ENCODE peak calls at places on chromosomes 7 and 10, in seven cellular contexts. One of them, this sample, is unnamed.

GRCh38 chr7:66110861-66111260 is 3.8 kb upstream of the CRCP start:
- DNase-seq in neural crest cell: no peak
- DNase-seq in pancreas: no peak
- DNase-seq in upper lobe of right lung: no peak
- DNase-seq in tibial nerve: no peak
- DNase-seq in coronary artery: no peak
- DNase-seq in spleen: no peak
- DNase-seq in this sample: no peak

GRCh38 chr7:14841850-14842249 is 60.7 kb downstream of the DGKB start:
- DNase-seq in neural crest cell: no peak
- DNase-seq in pancreas: no peak
- DNase-seq in upper lobe of right lung: no peak
- DNase-seq in tibial nerve: no peak
- DNase-seq in coronary artery: no peak
- DNase-seq in spleen: no peak
- DNase-seq in this sample: no peak

GRCh38 chr10:104349623-104350142 is 4.0 kb upstream of the CFAP58 start:
- DNase-seq in neural crest cell: no peak
- DNase-seq in pancreas: no peak
- DNase-seq in upper lobe of right lung: no peak
- DNase-seq in tibial nerve: no peak
- DNase-seq in coronary artery: no peak
- DNase-seq in spleen: no peak
- DNase-seq in this sample: peak

GRCh38 chr7:43625453-43625852 is 42.5 kb downstream of the STK17A start:
- DNase-seq in neural crest cell: no peak
- DNase-seq in pancreas: no peak
- DNase-seq in upper lobe of right lung: no peak
- DNase-seq in tibial nerve: no peak
- DNase-seq in coronary artery: no peak
- DNase-seq in spleen: no peak
- DNase-seq in this sample: no peak

GRCh38 chr10:87038786-87039185 is 18.7 kb downstream of the FAM25A start:
- DNase-seq in neural crest cell: no peak
- DNase-seq in pancreas: no peak
- DNase-seq in upper lobe of right lung: no peak
- DNase-seq in tibial nerve: no peak
- DNase-seq in coronary artery: no peak
- DNase-seq in spleen: no peak
- DNase-seq in this sample: no peak

GRCh38 chr7:102125127-102125561 is 161.5 kb upstream of the SH2B2 start:
- DNase-seq in neural crest cell: no peak
- DNase-seq in pancreas: no peak
- DNase-seq in upper lobe of right lung: peak
- DNase-seq in tibial nerve: peak
- DNase-seq in coronary artery: peak
- DNase-seq in spleen: peak
- DNase-seq in this sample: no peak

GRCh38 chr7:131183611-131184119 is 144.0 kb upstream of the MKLN1 start:
- DNase-seq in neural crest cell: no peak
- DNase-seq in pancreas: no peak
- DNase-seq in upper lobe of right lung: no peak
- DNase-seq in tibial nerve: no peak
- DNase-seq in coronary artery: no peak
- DNase-seq in spleen: no peak
- DNase-seq in this sample: no peak

GRCh38 chr7:48285365-48285764 is 114.1 kb downstream of the ABCA13 start:
- DNase-seq in neural crest cell: no peak
- DNase-seq in pancreas: no peak
- DNase-seq in upper lobe of right lung: no peak
- DNase-seq in tibial nerve: no peak
- DNase-seq in coronary artery: no peak
- DNase-seq in spleen: no peak
- DNase-seq in this sample: no peak

GRCh38 chr7:26555971-26556830 is 264.5 kb downstream of the SNX10 start:
- DNase-seq in neural crest cell: no peak
- DNase-seq in pancreas: no peak
- DNase-seq in upper lobe of right lung: no peak
- DNase-seq in tibial nerve: no peak
- DNase-seq in coronary artery: no peak
- DNase-seq in spleen: no peak
- DNase-seq in this sample: peak

GRCh38 chr7:3605222-3605621 is 304.2 kb downstream of the SDK1 start:
- DNase-seq in neural crest cell: no peak
- DNase-seq in pancreas: no peak
- DNase-seq in upper lobe of right lung: no peak
- DNase-seq in tibial nerve: no peak
- DNase-seq in coronary artery: no peak
- DNase-seq in spleen: no peak
- DNase-seq in this sample: no peak

GRCh38 chr7:114783413-114783812 is 138.5 kb upstream of the MDFIC start:
- DNase-seq in neural crest cell: no peak
- DNase-seq in pancreas: no peak
- DNase-seq in upper lobe of right lung: no peak
- DNase-seq in tibial nerve: no peak
- DNase-seq in coronary artery: no peak
- DNase-seq in spleen: no peak
- DNase-seq in this sample: no peak

GRCh38 chr10:133096616-133097269 is 9.0 kb downstream of the ADGRA1 start:
- DNase-seq in neural crest cell: no peak
- DNase-seq in pancreas: no peak
- DNase-seq in upper lobe of right lung: no peak
- DNase-seq in tibial nerve: no peak
- DNase-seq in coronary artery: no peak
- DNase-seq in spleen: no peak
- DNase-seq in this sample: no peak

GRCh38 chr7:98569606-98570337 is 47.3 kb upstream of the NPTX2 start:
- DNase-seq in neural crest cell: no peak
- DNase-seq in pancreas: peak
- DNase-seq in upper lobe of right lung: no peak
- DNase-seq in tibial nerve: no peak
- DNase-seq in coronary artery: no peak
- DNase-seq in spleen: peak
- DNase-seq in this sample: peak

GRCh38 chr7:17342726-17343125 is 44.3 kb downstream of the AHR start:
- DNase-seq in neural crest cell: no peak
- DNase-seq in pancreas: no peak
- DNase-seq in upper lobe of right lung: no peak
- DNase-seq in tibial nerve: no peak
- DNase-seq in coronary artery: no peak
- DNase-seq in spleen: no peak
- DNase-seq in this sample: no peak

GRCh38 chr10:51521605-51522004 is 177.8 kb downstream of the CSTF2T start:
- DNase-seq in neural crest cell: no peak
- DNase-seq in pancreas: no peak
- DNase-seq in upper lobe of right lung: no peak
- DNase-seq in tibial nerve: no peak
- DNase-seq in coronary artery: no peak
- DNase-seq in spleen: no peak
- DNase-seq in this sample: no peak

GRCh38 chr10:93488956-93489528 is 6.9 kb upstream of the MYOF start:
- DNase-seq in neural crest cell: no peak
- DNase-seq in pancreas: no peak
- DNase-seq in upper lobe of right lung: no peak
- DNase-seq in tibial nerve: no peak
- DNase-seq in coronary artery: no peak
- DNase-seq in spleen: no peak
- DNase-seq in this sample: no peak

GRCh38 chr7:96246972-96247371 is 74.9 kb downstream of the SLC25A13 start:
- DNase-seq in neural crest cell: no peak
- DNase-seq in pancreas: no peak
- DNase-seq in upper lobe of right lung: no peak
- DNase-seq in tibial nerve: no peak
- DNase-seq in coronary artery: no peak
- DNase-seq in spleen: no peak
- DNase-seq in this sample: no peak

GRCh38 chr7:85065888-85066485 is 120.9 kb downstream of the SEMA3D start:
- DNase-seq in neural crest cell: no peak
- DNase-seq in pancreas: no peak
- DNase-seq in upper lobe of right lung: no peak
- DNase-seq in tibial nerve: no peak
- DNase-seq in coronary artery: no peak
- DNase-seq in spleen: no peak
- DNase-seq in this sample: no peak

GRCh38 chr10:74096777-74097176 is 53.9 kb downstream of the AP3M1 start:
- DNase-seq in neural crest cell: no peak
- DNase-seq in pancreas: no peak
- DNase-seq in upper lobe of right lung: no peak
- DNase-seq in tibial nerve: no peak
- DNase-seq in coronary artery: no peak
- DNase-seq in spleen: no peak
- DNase-seq in this sample: no peak

GRCh38 chr7:152556013-152556412 is 119.9 kb downstream of the XRCC2 start:
- DNase-seq in neural crest cell: no peak
- DNase-seq in pancreas: no peak
- DNase-seq in upper lobe of right lung: no peak
- DNase-seq in tibial nerve: no peak
- DNase-seq in coronary artery: no peak
- DNase-seq in spleen: no peak
- DNase-seq in this sample: no peak

GRCh38 chr10:24824536-24824935 is 100.8 kb upstream of the ARHGAP21 start:
- DNase-seq in neural crest cell: no peak
- DNase-seq in pancreas: no peak
- DNase-seq in upper lobe of right lung: no peak
- DNase-seq in tibial nerve: no peak
- DNase-seq in coronary artery: no peak
- DNase-seq in spleen: no peak
- DNase-seq in this sample: no peak

GRCh38 chr7:106110238-106110560 is 1.9 kb downstream of the SYPL1 start:
- DNase-seq in neural crest cell: no peak
- DNase-seq in pancreas: no peak
- DNase-seq in upper lobe of right lung: no peak
- DNase-seq in tibial nerve: no peak
- DNase-seq in coronary artery: no peak
- DNase-seq in spleen: no peak
- DNase-seq in this sample: no peak

GRCh38 chr10:70958396-70958795 is 70.0 kb upstream of the PCBD1 start:
- DNase-seq in neural crest cell: no peak
- DNase-seq in pancreas: no peak
- DNase-seq in upper lobe of right lung: no peak
- DNase-seq in tibial nerve: no peak
- DNase-seq in coronary artery: no peak
- DNase-seq in spleen: peak
- DNase-seq in this sample: no peak

GRCh38 chr7:104264281-104264680 is 56.5 kb upstream of the ORC5 start:
- DNase-seq in neural crest cell: no peak
- DNase-seq in pancreas: no peak
- DNase-seq in upper lobe of right lung: no peak
- DNase-seq in tibial nerve: no peak
- DNase-seq in coronary artery: no peak
- DNase-seq in spleen: no peak
- DNase-seq in this sample: peak

GRCh38 chr10:116460219-116460618 is 32.6 kb downstream of the PNLIPRP3 start:
- DNase-seq in neural crest cell: no peak
- DNase-seq in pancreas: peak
- DNase-seq in upper lobe of right lung: no peak
- DNase-seq in tibial nerve: no peak
- DNase-seq in coronary artery: no peak
- DNase-seq in spleen: no peak
- DNase-seq in this sample: no peak

DNA sequence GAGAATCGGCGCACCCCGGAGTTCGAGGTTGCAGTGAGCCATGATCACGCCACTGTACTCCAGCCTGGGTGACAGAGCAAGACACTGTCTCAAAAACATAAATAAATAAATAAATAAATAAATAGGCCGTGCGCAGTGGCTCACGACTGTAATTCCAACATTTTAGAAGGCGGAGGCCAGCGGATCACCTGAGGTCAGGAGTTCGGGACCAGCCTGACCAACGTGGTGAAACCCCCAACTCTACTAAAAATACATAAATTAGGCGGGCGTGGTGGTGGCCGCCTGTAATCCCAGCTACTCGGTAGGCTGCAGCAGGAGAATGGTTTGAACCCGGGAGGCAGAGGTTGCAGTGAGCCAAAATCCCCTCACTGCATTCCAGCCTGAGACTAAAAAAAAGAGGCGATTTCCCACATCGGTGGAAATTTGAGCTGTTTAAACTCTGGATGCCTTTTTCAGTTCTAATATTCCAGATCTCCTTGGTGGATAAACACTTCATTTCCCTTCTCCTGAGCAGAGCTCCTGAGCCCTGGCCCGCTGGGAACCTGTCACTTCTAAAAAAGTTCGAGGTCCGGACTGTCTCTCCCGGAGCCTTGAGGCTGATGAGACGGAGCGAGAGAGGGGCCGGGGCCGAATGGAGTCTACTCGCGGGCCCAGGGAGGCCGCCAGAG is 2.0 kb upstream of the NFKB2 start:
- DNase-seq in neural crest cell: no peak
- DNase-seq in pancreas: no peak
- DNase-seq in upper lobe of right lung: no peak
- DNase-seq in tibial nerve: no peak
- DNase-seq in coronary artery: no peak
- DNase-seq in spleen: peak
- DNase-seq in this sample: no peak
- TF ChIP-seq CTCF in neural crest cell: no peak
- TF ChIP-seq CTCF in pancreas: peak
- TF ChIP-seq CTCF in upper lobe of right lung: peak
- TF ChIP-seq CTCF in tibial nerve: no peak
- TF ChIP-seq CTCF in coronary artery: peak
- TF ChIP-seq CTCF in spleen: peak
- TF ChIP-seq CTCF in this sample: peak

GRCh38 chr7:1593091-1593866 is 23.4 kb upstream of the PSMG3 start:
- DNase-seq in neural crest cell: no peak
- DNase-seq in pancreas: no peak
- DNase-seq in upper lobe of right lung: no peak
- DNase-seq in tibial nerve: no peak
- DNase-seq in coronary artery: no peak
- DNase-seq in spleen: no peak
- DNase-seq in this sample: peak
- TF ChIP-seq CTCF in neural crest cell: peak
- TF ChIP-seq CTCF in pancreas: no peak
- TF ChIP-seq CTCF in upper lobe of right lung: peak
- TF ChIP-seq CTCF in tibial nerve: no peak
- TF ChIP-seq CTCF in coronary artery: no peak
- TF ChIP-seq CTCF in spleen: no peak
- TF ChIP-seq CTCF in this sample: peak

DNA sequence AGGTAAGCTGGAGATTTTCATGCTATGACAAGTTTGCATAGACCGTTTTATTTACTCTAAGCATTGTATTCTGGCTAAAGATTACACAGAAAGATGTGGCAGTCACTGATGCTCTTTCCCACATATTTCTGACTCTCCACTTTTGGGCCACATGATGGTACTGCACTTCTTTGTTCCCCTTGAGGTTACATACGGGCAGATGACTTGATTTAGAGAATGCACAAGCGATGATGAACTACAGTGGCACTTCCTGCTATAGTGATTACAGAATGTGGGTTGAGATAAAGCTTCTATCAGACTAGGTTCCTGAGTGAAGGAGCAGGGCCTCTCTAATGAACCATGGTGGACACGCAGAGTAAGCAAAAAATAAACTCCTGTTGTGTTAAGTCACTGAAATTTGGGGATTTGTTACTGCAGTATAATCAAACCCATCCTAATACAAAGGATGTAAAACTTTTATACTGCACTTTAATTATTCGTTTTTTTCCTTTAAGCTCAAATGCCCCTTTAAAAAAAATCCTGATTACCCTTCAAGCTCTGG is 177.9 kb downstream of the TAX1BP1 start:
- DNase-seq in neural crest cell: no peak
- DNase-seq in pancreas: no peak
- DNase-seq in upper lobe of right lung: no peak
- DNase-seq in tibial nerve: no peak
- DNase-seq in coronary artery: no peak
- DNase-seq in spleen: no peak
- DNase-seq in this sample: no peak
- TF ChIP-seq CTCF in neural crest cell: no peak
- TF ChIP-seq CTCF in pancreas: no peak
- TF ChIP-seq CTCF in upper lobe of right lung: no peak
- TF ChIP-seq CTCF in tibial nerve: no peak
- TF ChIP-seq CTCF in coronary artery: no peak
- TF ChIP-seq CTCF in spleen: no peak
- TF ChIP-seq CTCF in this sample: no peak

GRCh38 chr7:100189061-100189460 is 11.3 kb downstream of the STAG3 start:
- DNase-seq in neural crest cell: no peak
- DNase-seq in pancreas: no peak
- DNase-seq in upper lobe of right lung: no peak
- DNase-seq in tibial nerve: no peak
- DNase-seq in coronary artery: no peak
- DNase-seq in spleen: no peak
- DNase-seq in this sample: no peak
- TF ChIP-seq CTCF in neural crest cell: peak
- TF ChIP-seq CTCF in pancreas: no peak
- TF ChIP-seq CTCF in upper lobe of right lung: no peak
- TF ChIP-seq CTCF in tibial nerve: no peak
- TF ChIP-seq CTCF in coronary artery: no peak
- TF ChIP-seq CTCF in spleen: no peak
- TF ChIP-seq CTCF in this sample: no peak

This sample was measured in Calu3.